ENCODE peak calls at places on chromosome X, in four cellular contexts. One of them, this sample, is unnamed.

GRCh38 chrX:13697440-13697839 is 8.5 kb downstream of the RAB9A start:
- DNase-seq in GM12878: peak
- DNase-seq in GM12891: no peak
- DNase-seq in HL-60: peak
- DNase-seq in this sample: no peak

GRCh38 chrX:110346681-110347080 is 12.0 kb upstream of the RTL9 start:
- DNase-seq in GM12878: no peak
- DNase-seq in GM12891: no peak
- DNase-seq in HL-60: no peak
- DNase-seq in this sample: peak

GRCh38 chrX:13685126-13685763 is 3.7 kb upstream of the RAB9A start:
- DNase-seq in GM12891: no peak
- DNase-seq in HL-60: no peak
- DNase-seq in GM12878: no peak
- DNase-seq in this sample: no peak

GRCh38 chrX:74246524-74246923 is 57.5 kb upstream of the ZCCHC13 start:
- DNase-seq in HL-60: no peak
- DNase-seq in GM12878: no peak
- DNase-seq in GM12891: no peak
- DNase-seq in this sample: no peak

GRCh38 chrX:531611-531936 is 99.0 kb upstream of the SHOX start:
- DNase-seq in GM12878: no peak
- DNase-seq in HL-60: no peak
- DNase-seq in GM12891: no peak
- DNase-seq in this sample: no peak

GRCh38 chrX:41541381-41541780 is 94.2 kb downstream of the NYX start:
- DNase-seq in GM12878: no peak
- DNase-seq in HL-60: no peak
- DNase-seq in GM12891: no peak
- DNase-seq in this sample: no peak

GRCh38 chrX:32877592-32877991 is 333.8 kb downstream of the DMD start:
- DNase-seq in HL-60: no peak
- DNase-seq in GM12891: no peak
- DNase-seq in GM12878: no peak
- DNase-seq in this sample: no peak

GRCh38 chrX:2654436-2655340 is 36.4 kb upstream of the CD99 start:
- DNase-seq in HL-60: no peak
- DNase-seq in GM12878: no peak
- DNase-seq in GM12891: no peak
- DNase-seq in this sample: peak

GRCh38 chrX:45850775-45851433 is 650.2 kb upstream of the DIPK2B start:
- DNase-seq in HL-60: peak
- DNase-seq in GM12891: no peak
- DNase-seq in GM12878: no peak
- DNase-seq in this sample: no peak

GRCh38 chrX:135520022-135520552 is 373 bp upstream of the INTS6L start:
- DNase-seq in GM12891: no peak
- DNase-seq in GM12878: no peak
- DNase-seq in HL-60: no peak
- DNase-seq in this sample: no peak

GRCh38 chrX:29903365-29903764 is 312.0 kb upstream of the MAGEB2 start:
- DNase-seq in GM12891: no peak
- DNase-seq in HL-60: no peak
- DNase-seq in GM12878: no peak
- DNase-seq in this sample: no peak

GRCh38 chrX:96563663-96564062 is 121.0 kb upstream of the DIAPH2 start:
- DNase-seq in GM12891: no peak
- DNase-seq in GM12878: no peak
- DNase-seq in HL-60: peak
- DNase-seq in this sample: no peak

GRCh38 chrX:133335027-133335426 is 80.3 kb downstream of the GPC4 start:
- DNase-seq in GM12891: no peak
- DNase-seq in HL-60: peak
- DNase-seq in GM12878: no peak
- DNase-seq in this sample: peak

GRCh38 chrX:41522681-41523080 is 75.5 kb downstream of the NYX start:
- DNase-seq in GM12878: no peak
- DNase-seq in GM12891: no peak
- DNase-seq in HL-60: no peak
- DNase-seq in this sample: no peak

GRCh38 chrX:11185861-11186260 is 74.7 kb downstream of the HCCS start:
- DNase-seq in GM12878: no peak
- DNase-seq in GM12891: no peak
- DNase-seq in HL-60: no peak
- DNase-seq in this sample: no peak

GRCh38 chrX:65689377-65689776 is 21.9 kb downstream of the MSN start:
- DNase-seq in HL-60: no peak
- DNase-seq in GM12891: no peak
- DNase-seq in GM12878: no peak
- DNase-seq in this sample: no peak

GRCh38 chrX:65688403-65688881 is 21.0 kb downstream of the MSN start:
- DNase-seq in GM12891: peak
- DNase-seq in GM12878: peak
- DNase-seq in HL-60: peak
- DNase-seq in this sample: no peak

GRCh38 chrX:65687367-65687766 is 19.9 kb downstream of the MSN start:
- DNase-seq in GM12878: no peak
- DNase-seq in GM12891: no peak
- DNase-seq in HL-60: no peak
- DNase-seq in this sample: no peak

GRCh38 chrX:65686246-65686645 is 18.8 kb downstream of the MSN start:
- DNase-seq in HL-60: peak
- DNase-seq in GM12891: no peak
- DNase-seq in GM12878: no peak
- DNase-seq in this sample: no peak

DNA sequence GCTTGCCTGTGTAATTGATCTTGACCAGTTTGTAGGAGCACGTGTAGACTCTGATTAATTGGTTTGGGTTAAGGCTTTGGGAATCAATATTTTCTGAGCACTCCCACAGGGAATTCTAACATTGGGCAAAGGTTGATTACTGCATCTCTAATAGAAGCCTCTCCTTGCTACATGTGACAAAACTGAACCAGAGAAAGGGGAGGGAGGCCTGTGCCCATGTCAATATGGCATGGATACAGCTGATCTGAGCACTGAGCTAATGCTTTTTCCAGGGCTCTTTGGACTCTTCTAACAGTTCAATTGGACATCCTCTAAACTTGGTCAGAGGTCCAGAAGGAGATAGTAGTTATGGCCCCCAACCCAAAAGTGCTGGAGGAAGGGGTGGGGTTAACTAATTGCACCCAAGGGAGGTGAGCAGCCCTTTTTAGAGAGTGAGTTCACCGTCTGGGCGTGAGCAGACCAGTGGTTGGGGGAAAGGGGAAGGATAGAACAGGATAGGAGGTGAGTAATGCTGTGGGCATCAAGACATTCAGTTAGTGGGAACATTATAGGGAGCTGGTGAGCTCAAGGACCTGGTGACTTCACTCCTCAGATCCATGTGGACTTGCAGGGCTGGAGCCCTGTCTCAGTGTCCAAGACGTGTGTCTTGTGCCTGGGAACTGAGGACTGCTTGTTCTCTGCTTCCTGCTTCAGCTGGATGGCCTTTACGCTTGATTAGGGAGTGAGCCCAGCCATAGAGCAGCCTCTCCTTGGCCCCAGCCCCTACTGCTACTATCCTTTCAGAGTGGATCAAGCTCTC is 22.8 kb downstream of the MSN start:
- DNase-seq in GM12878: no peak
- DNase-seq in GM12891: no peak
- DNase-seq in HL-60: peak
- DNase-seq in this sample: no peak
- TF ChIP-seq SPI1 in GM12878: no peak
- TF ChIP-seq SPI1 in GM12891: no peak
- TF ChIP-seq SPI1 in HL-60: no peak
- TF ChIP-seq SPI1 in this sample: no peak

GRCh38 chrX:22300130-22300529 is 27.4 kb downstream of the CBLL2 start:
- DNase-seq in HL-60: no peak
- DNase-seq in GM12878: no peak
- DNase-seq in GM12891: no peak
- DNase-seq in this sample: no peak
- TF ChIP-seq SPI1 in HL-60: no peak
- TF ChIP-seq SPI1 in GM12878: no peak
- TF ChIP-seq SPI1 in GM12891: no peak
- TF ChIP-seq SPI1 in this sample: no peak

GRCh38 chrX:128007882-128008281 is 44.3 kb downstream of the ACTRT1 start:
- DNase-seq in GM12891: no peak
- DNase-seq in GM12878: no peak
- DNase-seq in HL-60: no peak
- DNase-seq in this sample: no peak

GRCh38 chrX:128012015-128012414 is 40.2 kb downstream of the ACTRT1 start:
- DNase-seq in GM12891: no peak
- DNase-seq in HL-60: no peak
- DNase-seq in GM12878: no peak
- DNase-seq in this sample: no peak
- TF ChIP-seq SPI1 in GM12891: no peak
- TF ChIP-seq SPI1 in HL-60: no peak
- TF ChIP-seq SPI1 in GM12878: no peak
- TF ChIP-seq SPI1 in this sample: no peak

DNA sequence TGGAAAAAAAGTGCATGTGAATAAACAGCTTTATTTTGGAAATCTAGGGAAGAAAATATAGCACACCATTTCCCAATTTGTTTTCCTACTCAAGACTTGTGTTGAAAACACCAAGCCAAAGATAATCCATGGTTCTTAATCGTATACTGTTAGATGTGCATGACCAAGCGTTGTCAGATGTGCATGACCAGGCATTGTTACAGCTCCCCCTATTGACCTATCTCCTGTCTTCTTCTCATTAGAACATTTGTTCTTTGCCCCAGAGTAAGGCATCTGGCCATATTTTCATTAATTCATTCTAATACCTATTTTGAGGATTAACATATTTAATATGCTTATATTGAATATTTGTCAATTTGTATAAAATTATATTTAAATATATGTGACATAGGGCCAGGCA is 14.4 kb upstream of the VCX start:
- DNase-seq in HL-60: peak
- DNase-seq in GM12891: no peak
- DNase-seq in GM12878: no peak
- DNase-seq in this sample: peak
- TF ChIP-seq SPI1 in HL-60: no peak
- TF ChIP-seq SPI1 in GM12891: no peak
- TF ChIP-seq SPI1 in GM12878: no peak
- TF ChIP-seq SPI1 in this sample: no peak

This sample was measured in K562.